ENCODE peak calls at places on chromosomes 3 and 15, in nine cellular contexts. P is skeletal muscle cell; I is spleen; L is HAP-1; C is foreskin fibroblast; G is CD8-positive, alpha-beta memory T cell; Z is PC-3; N is mesenchymal stem cell; T is CD8-positive, alpha-beta T cell. X is an unnamed sample.

GRCh38 chr3:194561306-194561974 is 71.8 kb downstream of the TMEM44 start:
- DNase-seq in Z (peak), C (peak), T (no peak), G (no peak), L (no peak), N (peak), I (no peak), P (no peak), X (peak)

GRCh38 chr3:188947983-188948657 is 223.7 kb upstream of the TPRG1 start:
- DNase-seq in I (no peak), C (peak), P (peak), L (no peak), Z (peak), N (peak), T (no peak), G (no peak), X (peak)

GRCh38 chr15:40091861-40092415 is 16.7 kb downstream of the BMF start:
- DNase-seq in I (no peak), C (no peak), Z (no peak), L (peak), G (no peak), T (no peak), N (peak), P (no peak), X (peak)

GRCh38 chr3:59268170-59268569 is 218.3 kb upstream of the CFAP20DC start:
- DNase-seq in I (no peak), Z (no peak), T (no peak), L (no peak), G (no peak), C (no peak), P (no peak), N (peak), X (no peak)

GRCh38 chr3:126511291-126511690 is 6.3 kb downstream of the UROC1 start:
- DNase-seq in C (no peak), N (no peak), L (no peak), P (no peak), I (peak), Z (no peak), G (no peak), T (no peak), X (no peak)

GRCh38 chr15:64532921-64533320 is 72.5 kb downstream of the ZNF609 start:
- DNase-seq in T (no peak), G (no peak), C (no peak), Z (no peak), N (peak), P (no peak), L (no peak), I (no peak), X (peak)

GRCh38 chr3:156725706-156726105 is 51.3 kb downstream of the TIPARP start:
- DNase-seq in I (no peak), G (no peak), L (no peak), C (no peak), T (no peak), N (no peak), P (no peak), Z (peak), X (no peak)

GRCh38 chr15:77018796-77019475 is 24.0 kb downstream of the PSTPIP1 start:
- DNase-seq in I (peak), Z (no peak), G (no peak), T (peak), P (no peak), N (no peak), L (no peak), C (no peak), X (no peak)

GRCh38 chr15:89119489-89120478 is 31.5 kb downstream of the ABHD2 start:
- DNase-seq in I (no peak), Z (peak), L (no peak), T (no peak), C (no peak), G (no peak), N (peak), P (peak), X (peak)

GRCh38 chr15:92449476-92449875 is 55.8 kb downstream of the ST8SIA2 start:
- DNase-seq in P (no peak), T (no peak), Z (peak), I (no peak), C (no peak), G (no peak), L (no peak), N (no peak), X (no peak)

GRCh38 chr3:151145713-151146070 is 57.3 kb downstream of the GPR171 start:
- DNase-seq in T (no peak), L (no peak), N (no peak), G (no peak), Z (no peak), I (no peak), P (no peak), C (no peak), X (no peak)

GRCh38 chr3:20125912-20126311 is 60.1 kb downstream of the SGO1 start:
- DNase-seq in G (no peak), I (peak), C (peak), N (no peak), L (no peak), P (no peak), T (no peak), Z (no peak), X (no peak)

GRCh38 chr15:29126821-29127461 is 142.7 kb downstream of the NSMCE3 start:
- DNase-seq in G (no peak), P (no peak), L (no peak), T (no peak), C (no peak), N (no peak), Z (no peak), I (peak), X (no peak)

GRCh38 chr15:73930371-73930770 is 4.1 kb downstream of the LOXL1 start:
- DNase-seq in Z (no peak), L (no peak), C (peak), P (peak), G (no peak), T (no peak), I (peak), N (no peak), X (peak)

GRCh38 chr3:61894988-61895935 is 333.9 kb downstream of the PTPRG start:
- DNase-seq in T (peak), P (peak), C (peak), I (no peak), Z (peak), G (no peak), L (peak), N (peak), X (peak)

GRCh38 chr3:9600597-9600996 is 47.0 kb upstream of the LHFPL4 start:
- DNase-seq in Z (no peak), N (no peak), G (no peak), C (no peak), P (no peak), T (no peak), L (no peak), I (no peak), X (peak)

GRCh38 chr3:82308755-82309154 is 547.3 kb upstream of the GBE1 start:
- DNase-seq in G (no peak), P (no peak), I (no peak), T (no peak), C (no peak), L (no peak), N (no peak), Z (no peak), X (no peak)

GRCh38 chr3:23913873-23914743 is 2.7 kb downstream of the NKIRAS1 start:
- DNase-seq in I (no peak), Z (no peak), T (no peak), L (no peak), P (no peak), G (no peak), C (no peak), N (no peak), X (no peak)
- H3K4me3 ChIP-seq in I (no peak), Z (peak), T (no peak), L (no peak), P (no peak), G (no peak), C (no peak), N (no peak), X (no peak)

GRCh38 chr15:83380026-83380425 is 67.1 kb upstream of the SH3GL3 start:
- DNase-seq in N (no peak), C (no peak), T (no peak), P (no peak), G (no peak), Z (peak), L (no peak), I (no peak), X (no peak)
- H3K4me3 ChIP-seq in N (no peak), C (no peak), T (no peak), P (no peak), G (no peak), Z (peak), L (no peak), I (no peak), X (no peak)

DNA sequence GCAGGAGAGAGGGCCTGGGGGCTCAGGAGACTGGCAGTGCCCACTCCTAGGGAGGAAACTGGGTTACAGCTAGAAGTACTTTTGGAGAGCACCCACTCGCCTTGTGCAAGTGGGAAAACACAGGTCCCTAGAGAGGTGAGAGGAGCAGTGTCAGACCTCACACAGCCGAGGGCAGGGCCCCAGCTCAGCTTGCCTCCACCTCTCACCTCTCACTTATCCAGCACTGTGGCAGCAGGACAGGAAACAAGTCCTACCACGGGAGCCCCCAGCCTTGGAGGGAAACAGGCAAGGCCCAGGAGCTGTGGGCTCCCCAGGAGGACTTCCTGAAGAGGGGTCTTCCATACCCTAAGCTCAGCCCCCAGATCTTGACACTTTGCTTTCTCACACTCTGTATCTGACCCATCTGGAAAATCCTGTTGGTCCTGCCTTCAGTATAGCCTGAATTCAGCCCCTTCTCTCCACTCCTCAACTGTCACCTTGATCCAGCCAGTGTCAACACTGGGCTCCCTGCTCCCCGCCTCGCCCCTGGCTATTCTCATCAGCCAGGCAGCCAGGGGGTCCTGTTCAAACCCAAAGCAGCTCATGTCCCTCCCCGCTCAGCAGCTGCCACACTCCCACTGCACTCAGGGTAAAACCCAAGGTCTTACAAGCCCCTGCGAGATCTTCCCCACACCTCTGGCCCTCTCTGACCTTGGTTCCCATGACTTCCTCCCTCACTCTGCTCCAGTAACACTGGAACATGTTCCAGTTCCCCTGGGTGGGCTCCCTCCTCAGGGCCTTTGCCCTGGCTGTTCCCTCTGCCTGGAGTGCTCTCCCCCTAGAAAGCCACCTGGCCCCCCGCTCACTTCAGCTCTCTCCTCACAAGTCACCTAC is 870 bp upstream of the TMEM40 start:
- DNase-seq in L (no peak), T (no peak), N (no peak), I (no peak), C (no peak), P (no peak), G (no peak), Z (peak), X (no peak)
- H3K4me3 ChIP-seq in L (no peak), T (no peak), N (no peak), I (no peak), C (no peak), P (no peak), G (no peak), Z (no peak), X (no peak)

GRCh38 chr3:187025656-187026320 is 95.5 kb downstream of the ST6GAL1 start:
- DNase-seq in L (no peak), C (no peak), P (no peak), I (no peak), N (no peak), G (no peak), Z (no peak), T (no peak), X (no peak)

GRCh38 chr3:187024561-187025226 is 94.4 kb downstream of the ST6GAL1 start:
- DNase-seq in I (no peak), Z (no peak), T (no peak), C (no peak), G (no peak), P (no peak), L (no peak), N (no peak), X (no peak)

GRCh38 chr3:187025254-187025655 is 94.9 kb downstream of the ST6GAL1 start:
- DNase-seq in C (no peak), G (no peak), N (no peak), L (no peak), P (no peak), T (peak), Z (no peak), I (no peak), X (no peak)

GRCh38 chr3:187026321-187026678 is 96.0 kb downstream of the ST6GAL1 start:
- DNase-seq in G (no peak), N (no peak), P (no peak), C (no peak), Z (no peak), L (no peak), T (no peak), I (no peak), X (no peak)

DNA sequence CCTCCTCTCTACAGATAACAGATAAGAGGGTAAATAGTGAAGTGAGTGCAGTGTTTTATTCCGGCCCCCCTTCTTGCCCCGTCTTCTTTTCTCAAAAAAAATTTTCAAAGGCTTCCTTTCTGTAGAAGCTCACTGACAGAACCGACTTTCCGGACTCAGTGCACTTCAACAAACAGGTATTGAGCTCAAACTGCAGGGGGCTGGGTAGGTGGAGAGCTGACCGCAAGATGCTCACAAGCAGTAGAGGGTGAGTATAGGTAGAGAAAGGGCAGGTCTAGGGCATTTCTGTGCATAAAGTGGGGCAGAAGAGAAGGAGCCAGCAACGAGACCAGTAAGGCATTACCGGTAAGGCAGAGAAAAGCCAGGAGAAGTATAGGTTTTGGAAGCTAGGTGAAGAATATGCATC is 97.2 kb downstream of the ST6GAL1 start:
- DNase-seq in T (peak), N (no peak), P (no peak), C (no peak), I (no peak), L (no peak), Z (no peak), G (peak), X (no peak)
- H3K4me3 ChIP-seq in T (peak), N (no peak), P (no peak), C (no peak), I (peak), L (no peak), Z (no peak), G (peak), X (no peak)

GRCh38 chr15:51341366-51342248 is at the start of gene GLDN:
- DNase-seq in Z (no peak), I (no peak), L (no peak), N (peak), G (no peak), T (no peak), P (no peak), C (no peak), X (peak)
- H3K4me3 ChIP-seq in Z (peak), I (peak), L (peak), N (peak), G (no peak), T (no peak), P (peak), C (peak), X (peak)

GRCh38 chr3:138347084-138347483 is 1.3 kb upstream of the MRAS start:
- DNase-seq in P (no peak), G (no peak), C (no peak), N (no peak), T (no peak), Z (no peak), L (no peak), I (no peak), X (no peak)
- H3K4me3 ChIP-seq in P (no peak), G (no peak), C (peak), N (no peak), T (no peak), Z (peak), L (no peak), I (peak), X (no peak)

DNA sequence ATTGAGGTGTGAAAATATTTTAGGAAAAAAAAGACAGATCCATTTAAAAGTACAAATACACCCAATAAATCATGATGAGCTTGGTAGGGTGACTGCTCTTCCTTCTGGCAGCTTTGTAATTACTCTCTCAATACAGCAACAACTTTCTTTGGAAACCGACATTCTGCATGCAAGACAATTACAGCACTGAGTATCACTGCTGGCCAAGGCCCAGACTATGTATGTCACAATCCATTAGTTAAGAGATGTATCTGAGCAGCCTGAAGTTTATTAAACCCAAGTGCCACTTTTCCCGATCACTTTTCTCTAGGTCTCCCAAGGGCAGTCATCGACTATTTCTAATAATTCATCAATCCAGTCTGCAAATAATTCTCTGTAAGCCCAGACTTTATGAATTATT is 492.8 kb downstream of the TUSC7 start:
- DNase-seq in P (no peak), I (no peak), L (peak), Z (no peak), N (no peak), G (no peak), C (no peak), T (no peak), X (no peak)
- H3K4me3 ChIP-seq in P (no peak), I (no peak), L (no peak), Z (no peak), N (no peak), G (no peak), C (no peak), T (no peak), X (no peak)

DNA sequence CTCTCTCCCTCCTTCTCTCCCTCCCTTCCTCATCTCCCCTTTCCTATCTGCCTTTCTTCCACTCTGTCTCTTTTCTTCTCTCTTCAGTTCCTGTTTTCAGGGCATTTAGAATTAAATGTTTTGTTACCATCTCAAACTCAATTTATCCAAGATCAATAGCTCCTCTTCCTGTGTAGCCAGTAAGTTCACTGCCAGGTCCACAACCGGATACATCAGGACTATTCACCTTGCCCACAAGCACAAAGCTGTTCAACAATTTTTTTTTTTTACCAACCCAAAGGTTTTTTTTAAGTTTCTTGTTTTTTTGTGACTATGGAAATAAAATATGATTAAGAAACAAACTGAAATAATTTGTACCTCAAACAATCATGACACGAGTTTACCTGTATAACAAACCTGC is 26.1 kb downstream of the FBN1 start:
- DNase-seq in Z (no peak), L (no peak), G (no peak), T (no peak), I (no peak), N (no peak), C (no peak), P (no peak), X (no peak)
- H3K4me3 ChIP-seq in Z (no peak), L (no peak), G (no peak), T (no peak), I (no peak), N (no peak), C (no peak), P (no peak), X (no peak)

GRCh38 chr3:181383201-181383600 is 328.5 kb upstream of the SOX2 start:
- DNase-seq in L (no peak), I (no peak), Z (no peak), T (no peak), N (no peak), G (no peak), C (no peak), P (no peak), X (no peak)
- H3K4me3 ChIP-seq in L (no peak), I (no peak), Z (no peak), T (no peak), N (no peak), G (no peak), C (no peak), P (no peak), X (no peak)